ENCODE peak calls at places on chromosomes 5 and 9, in eight cellular contexts. L is effector memory CD8-positive, alpha-beta T cell; F is frontal cortex; Y is naive thymus-derived CD4-positive, alpha-beta T cell; X is brain microvascular endothelial cell; B is nephron progenitor cell; P is KG1; R is NCI-H2081. J is an unnamed sample.
A peak's percentile ranks its signal among the peaks of the same experiment; 100 is the strongest.

GRCh38 chr9:127723450-127723849 is 7.6 kb downstream of the TTC16 start:
- DNase-seq in L (no peak), F (no peak), Y (no peak), X (peak; percentile 11), B (no peak), P (no peak), R (peak; percentile 17), J (no peak)

GRCh38 chr5:139426222-139426885 is 13.0 kb downstream of the DNAJC18 start:
- DNase-seq in L (no peak), F (no peak), Y (no peak), X (peak; percentile 8), B (no peak), P (no peak), R (no peak), J (no peak)

GRCh38 chr5:137296213-137296702 is 202.9 kb downstream of the SPOCK1 start:
- DNase-seq in L (no peak), F (no peak), Y (no peak), X (no peak), B (peak; percentile 58), P (no peak), R (no peak), J (no peak)

GRCh38 chr5:10279925-10280720 is 27.6 kb downstream of the CMBL start:
- DNase-seq in L (no peak), F (no peak), Y (no peak), X (no peak), B (no peak), P (no peak), R (no peak), J (no peak)

GRCh38 chr5:140418862-140419520 is 17.4 kb downstream of the ANKHD1 start:
- DNase-seq in L (no peak), F (no peak), Y (no peak), X (no peak), B (no peak), P (no peak), R (no peak), J (no peak)

GRCh38 chr5:93681432-93681831 is 60.0 kb downstream of the POU5F2 start:
- DNase-seq in L (no peak), F (no peak), Y (no peak), X (no peak), B (no peak), P (no peak), R (no peak), J (no peak)

GRCh38 chr9:89605181-89606048 is 603 bp downstream of the GADD45G start:
- DNase-seq in L (peak; percentile 16), F (peak; percentile 52), Y (peak; percentile 51), X (peak; percentile 46), B (peak; percentile 60), P (peak; percentile 7), R (peak; percentile 30), J (peak; percentile 49)

GRCh38 chr5:115423051-115423450 is 121.5 kb downstream of the FEM1C start:
- DNase-seq in L (no peak), F (no peak), Y (no peak), X (peak; percentile 14), B (no peak), P (no peak), R (no peak), J (no peak)

GRCh38 chr5:163434410-163434866 is 3.0 kb upstream of the CCNG1 start:
- DNase-seq in L (no peak), F (no peak), Y (no peak), X (peak; percentile 9), B (no peak), P (no peak), R (no peak), J (no peak)

GRCh38 chr9:135370411-135371375 is 108.9 kb upstream of the PPP1R26 start:
- DNase-seq in L (no peak), F (no peak), Y (no peak), X (no peak), B (no peak), P (no peak), R (no peak), J (no peak)

GRCh38 chr5:132378580-132378979 is 9.1 kb downstream of the SLC22A5 start:
- DNase-seq in L (no peak), F (no peak), Y (no peak), X (no peak), B (no peak), P (no peak), R (no peak), J (no peak)

GRCh38 chr5:176578391-176578808 is 29.3 kb downstream of the CDHR2 start:
- DNase-seq in L (peak; percentile 31), F (no peak), Y (peak; percentile 46), X (no peak), B (peak; percentile 68), P (no peak), R (no peak), J (peak; percentile 36)

GRCh38 chr5:157710887-157711286 is 20.3 kb upstream of the THG1L start:
- DNase-seq in L (no peak), F (no peak), Y (no peak), X (no peak), B (no peak), P (no peak), R (no peak), J (no peak)

GRCh38 chr5:3365501-3366215 is 230.0 kb upstream of the IRX1 start:
- DNase-seq in L (no peak), F (no peak), Y (no peak), X (no peak), B (no peak), P (no peak), R (no peak), J (no peak)

GRCh38 chr5:111635151-111635945 is 121.6 kb downstream of the NREP start:
- DNase-seq in L (no peak), F (no peak), Y (no peak), X (no peak), B (no peak), P (no peak), R (no peak), J (no peak)

J was measured in central memory CD4-positive, alpha-beta T cell.